ENCODE peak calls at places on chromosome X, in seven cellular contexts. W, E, V, T, O, B and N are unnamed samples.

GRCh38 chrX:3346436-3347329 is at the start of gene MXRA5:
- DNase-seq in E (no peak), W (peak), B (peak), V (no peak), O (no peak), T (peak), N (no peak)

GRCh38 chrX:20664774-20665173 is 398.1 kb upstream of the RPS6KA3 start:
- DNase-seq in V (no peak), B (no peak), E (no peak), T (no peak), O (no peak), W (no peak), N (no peak)

GRCh38 chrX:10254746-10255145 is 98.0 kb downstream of the CLCN4 start:
- DNase-seq in T (no peak), O (no peak), E (no peak), B (no peak), V (no peak), W (peak), N (no peak)

GRCh38 chrX:125953769-125954168 is 212.3 kb downstream of the DCAF12L2 start:
- DNase-seq in O (no peak), W (no peak), B (no peak), E (no peak), T (no peak), V (no peak), N (no peak)

GRCh38 chrX:68691102-68691501 is 43.6 kb downstream of the STARD8 start:
- DNase-seq in T (no peak), V (no peak), O (no peak), B (no peak), E (no peak), W (no peak), N (no peak)

GRCh38 chrX:24334473-24334872 is 20.6 kb upstream of the SUPT20HL2 start:
- DNase-seq in B (no peak), V (no peak), W (no peak), T (no peak), O (no peak), E (peak), N (no peak)

GRCh38 chrX:101803451-101803850 is 128.4 kb downstream of the ZMAT1 start:
- DNase-seq in B (peak), O (no peak), V (no peak), E (no peak), W (no peak), T (no peak), N (no peak)

GRCh38 chrX:47240619-47241018 is 7.8 kb downstream of the USP11 start:
- DNase-seq in W (no peak), O (no peak), T (no peak), B (no peak), V (no peak), E (no peak), N (no peak)

GRCh38 chrX:47143894-47144625 is 442 bp downstream of the NDUFB11 start:
- DNase-seq in B (peak), W (no peak), O (peak), E (peak), V (no peak), T (no peak), N (peak)

GRCh38 chrX:37860731-37861130 is 13.4 kb upstream of the DYNLT3 start:
- DNase-seq in B (no peak), O (no peak), W (no peak), V (no peak), T (no peak), E (no peak), N (no peak)

GRCh38 chrX:78029663-78030062 is 60.2 kb upstream of the PGAM4 start:
- DNase-seq in T (peak), B (peak), E (no peak), O (no peak), V (peak), W (peak), N (no peak)

GRCh38 chrX:44828008-44828605 is 15.7 kb upstream of the DUSP21 start:
- DNase-seq in W (no peak), T (peak), V (no peak), E (peak), O (no peak), B (peak), N (peak)

GRCh38 chrX:68411729-68412128 is 21.6 kb downstream of the OPHN1 start:
- DNase-seq in T (no peak), E (no peak), W (no peak), B (no peak), O (no peak), V (no peak), N (no peak)

GRCh38 chrX:118508690-118509089 is 13.1 kb downstream of the DOCK11 start:
- DNase-seq in E (no peak), V (no peak), W (no peak), O (no peak), T (no peak), B (no peak), N (no peak)

GRCh38 chrX:19776753-19777152 is 110.6 kb downstream of the SH3KBP1 start:
- DNase-seq in E (no peak), B (no peak), W (no peak), T (no peak), O (no peak), V (no peak), N (no peak)

GRCh38 chrX:31397119-31397518 is 325.3 kb upstream of the FTHL17 start:
- DNase-seq in B (peak), W (no peak), V (no peak), E (peak), O (no peak), T (no peak), N (peak)

GRCh38 chrX:16665089-16665488 is 15.1 kb downstream of the S100G start:
- DNase-seq in B (peak), T (no peak), E (peak), V (no peak), O (no peak), W (no peak), N (no peak)

GRCh38 chrX:38437093-38437492 is 84.7 kb downstream of the OTC start:
- DNase-seq in V (no peak), O (no peak), T (no peak), W (no peak), E (peak), B (no peak), N (no peak)

GRCh38 chrX:145475725-145476124 is 228.4 kb downstream of the SPANXN1 start:
- DNase-seq in E (no peak), W (no peak), T (no peak), V (no peak), O (no peak), B (no peak), N (no peak)

GRCh38 chrX:150361777-150362351 is 1.3 kb upstream of the MAMLD1 start:
- DNase-seq in W (peak), T (no peak), V (peak), E (no peak), B (no peak), O (peak), N (no peak)

GRCh38 chrX:68403060-68403459 is 30.2 kb downstream of the OPHN1 start:
- DNase-seq in T (no peak), O (no peak), E (no peak), B (no peak), V (no peak), W (no peak), N (no peak)

GRCh38 chrX:35166023-35166422 is 223.4 kb downstream of the FAM47B start:
- DNase-seq in B (peak), W (no peak), T (no peak), V (no peak), E (no peak), O (no peak), N (no peak)

GRCh38 chrX:37677765-37678164 is 7.8 kb upstream of the XK start:
- DNase-seq in W (no peak), B (no peak), E (no peak), O (no peak), V (no peak), T (no peak), N (no peak)

GRCh38 chrX:50202539-50202938 is 1.7 kb upstream of the AKAP4 start:
- DNase-seq in B (no peak), V (no peak), O (no peak), W (no peak), T (no peak), E (no peak), N (no peak)

GRCh38 chrX:41561045-41561444 is 113.9 kb downstream of the NYX start:
- DNase-seq in T (peak), B (peak), O (no peak), E (peak), W (no peak), V (no peak), N (peak)

GRCh38 chrX:9110808-9111207 is 76.9 kb upstream of the FAM9B start:
- DNase-seq in B (no peak), T (no peak), W (no peak), E (no peak), O (no peak), V (no peak), N (no peak)

GRCh38 chrX:87338510-87338909 is 179.1 kb upstream of the KLHL4 start:
- DNase-seq in B (peak), V (no peak), W (no peak), O (no peak), T (no peak), E (no peak), N (no peak)

GRCh38 chrX:123424546-123424945 is 240.5 kb downstream of the GRIA3 start:
- DNase-seq in V (no peak), E (peak), W (no peak), T (no peak), B (peak), O (no peak), N (peak)

GRCh38 chrX:78116365-78116764 is 12.3 kb downstream of the PGK1 start:
- DNase-seq in O (no peak), T (no peak), W (no peak), B (no peak), E (no peak), V (no peak), N (no peak)

GRCh38 chrX:281166-281999 is at the start of gene PLCXD1:
- DNase-seq in W (no peak), V (peak), O (no peak), E (no peak), B (peak), T (no peak), N (no peak)

GRCh38 chrX:102846544-102847236 is 90.4 kb upstream of the RAB40AL start:
- DNase-seq in O (no peak), W (no peak), T (no peak), V (no peak), B (peak), E (peak), N (no peak)

GRCh38 chrX:74133156-74133796 is 170.7 kb upstream of the ZCCHC13 start:
- DNase-seq in T (peak), E (peak), O (no peak), B (peak), W (peak), V (no peak), N (no peak)

GRCh38 chrX:96140796-96141195 is 543.8 kb upstream of the DIAPH2 start:
- DNase-seq in V (no peak), W (no peak), E (no peak), O (no peak), B (peak), T (no peak), N (no peak)

GRCh38 chrX:13372203-13372980 is 52.5 kb upstream of the ATXN3L start:
- DNase-seq in O (no peak), T (no peak), V (no peak), W (no peak), E (no peak), B (no peak), N (no peak)

GRCh38 chrX:37817579-37817978 is 29.8 kb downstream of the DYNLT3 start:
- DNase-seq in W (no peak), B (no peak), O (no peak), T (no peak), V (no peak), E (no peak), N (no peak)

GRCh38 chrX:134254511-134254910 is 17.5 kb downstream of the CCDC160 start:
- DNase-seq in W (no peak), E (no peak), V (no peak), T (no peak), B (no peak), O (no peak), N (no peak)

GRCh38 chrX:11755724-11756123 is 2.3 kb upstream of the MSL3 start:
- DNase-seq in B (no peak), E (no peak), V (no peak), W (no peak), O (no peak), T (no peak), N (no peak)

GRCh38 chrX:11754958-11755645 is 2.9 kb upstream of the MSL3 start:
- DNase-seq in O (no peak), T (no peak), B (no peak), V (no peak), W (no peak), E (no peak), N (no peak)

GRCh38 chrX:11757729-11758399 is at the start of gene MSL3:
- DNase-seq in V (peak), E (peak), O (peak), W (peak), T (no peak), B (peak), N (no peak)

GRCh38 chrX:11757397-11757728 is 674 bp upstream of the MSL3 start:
- DNase-seq in B (no peak), O (no peak), W (no peak), T (no peak), E (no peak), V (no peak), N (no peak)

GRCh38 chrX:11756354-11757318 is 1.4 kb upstream of the MSL3 start:
- DNase-seq in O (no peak), B (no peak), T (no peak), W (no peak), E (peak), V (no peak), N (no peak)
- H3K4me3 ChIP-seq in O (peak), B (no peak), T (no peak), W (no peak), E (peak), V (no peak), N (no peak)

DNA sequence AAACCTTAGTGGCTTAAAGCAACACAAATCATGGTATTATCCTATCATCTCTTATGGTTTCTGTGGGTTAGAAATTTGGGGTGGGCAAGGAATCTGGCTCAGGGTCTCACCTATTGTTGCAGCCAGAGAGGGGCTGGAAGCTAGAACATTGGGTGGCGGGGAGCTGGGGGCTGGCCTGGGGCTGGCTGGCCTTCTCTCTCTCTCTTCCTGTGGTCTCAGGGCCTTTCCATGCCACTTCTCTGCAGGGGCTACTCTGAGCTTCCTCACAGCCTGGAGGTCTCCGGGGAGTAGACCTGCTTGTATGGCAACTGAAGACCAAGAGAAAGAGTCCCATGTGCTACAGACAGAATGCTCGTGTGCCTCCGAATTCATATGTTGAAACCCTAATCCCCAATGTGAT is 10.7 kb upstream of the XPNPEP2 start:
- DNase-seq in T (no peak), V (no peak), E (no peak), O (peak), B (no peak), W (no peak), N (no peak)
- H3K4me3 ChIP-seq in T (no peak), V (no peak), E (no peak), O (no peak), B (no peak), W (no peak), N (no peak)

GRCh38 chrX:154980330-154981115 is 42.0 kb downstream of the F8 start:
- DNase-seq in O (peak), E (peak), V (peak), T (peak), W (peak), B (peak), N (peak)
- H3K4me3 ChIP-seq in O (peak), E (peak), V (no peak), T (peak), W (peak), B (peak), N (peak)

DNA sequence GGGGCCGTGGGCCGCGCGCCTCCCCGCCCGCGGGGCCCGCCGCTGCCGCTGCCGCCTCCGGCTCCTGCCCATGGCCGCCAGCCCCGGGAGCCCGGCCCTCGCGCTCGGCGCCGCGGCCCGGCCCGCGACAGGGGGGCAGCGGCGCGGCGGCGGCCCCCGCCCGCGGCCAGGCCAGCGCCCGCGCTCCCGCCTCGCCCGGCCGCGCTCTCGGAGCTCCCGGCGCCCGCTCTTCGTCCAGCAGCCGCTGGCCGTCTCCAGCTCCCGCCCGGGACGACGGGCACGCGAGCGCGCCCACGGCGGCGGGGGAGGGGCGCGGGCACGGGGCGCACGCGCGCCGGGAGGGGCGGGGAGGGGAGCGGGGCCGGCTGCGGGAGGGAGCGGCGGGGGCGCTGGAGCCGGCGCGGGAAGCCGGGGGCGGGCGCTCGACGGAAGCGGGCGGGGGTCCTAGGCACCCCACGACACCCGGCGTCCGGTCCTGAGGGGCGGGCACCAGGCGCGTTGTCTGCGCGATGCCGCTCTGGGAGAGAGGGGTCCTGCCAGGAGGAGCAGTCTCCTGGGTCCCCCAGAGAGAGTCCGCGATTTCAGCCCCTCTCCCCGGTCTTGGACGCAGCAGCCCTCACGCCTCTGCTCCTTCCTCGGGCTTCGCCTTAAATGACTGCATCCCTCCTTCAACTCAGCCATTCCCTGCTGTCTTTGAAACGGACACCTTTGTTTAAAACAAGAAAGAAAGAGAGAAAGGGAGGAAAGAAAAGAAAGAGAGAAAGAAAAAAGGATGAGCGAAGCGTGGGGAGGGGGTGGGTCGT is 489 bp upstream of the PDZD4 start:
- DNase-seq in B (no peak), V (no peak), W (no peak), O (no peak), T (no peak), E (no peak), N (no peak)
- H3K4me3 ChIP-seq in B (no peak), V (no peak), W (peak), O (peak), T (no peak), E (no peak), N (no peak)

GRCh38 chrX:143633530-143634372 is 2.1 kb downstream of the SLITRK4 start:
- DNase-seq in E (no peak), O (no peak), T (no peak), W (no peak), B (no peak), V (no peak), N (no peak)

GRCh38 chrX:143634373-143634685 is 1.6 kb downstream of the SLITRK4 start:
- DNase-seq in E (no peak), B (no peak), T (no peak), V (peak), W (no peak), O (no peak), N (no peak)

GRCh38 chrX:143634701-143635442 is 1.0 kb downstream of the SLITRK4 start:
- DNase-seq in T (no peak), E (no peak), O (no peak), B (no peak), W (peak), V (peak), N (no peak)

GRCh38 chrX:143635915-143636314 is at the start of gene SLITRK4:
- DNase-seq in W (peak), O (no peak), T (no peak), B (peak), V (peak), E (no peak), N (no peak)

GRCh38 chrX:143632625-143633387 is 3.1 kb downstream of the SLITRK4 start:
- DNase-seq in E (no peak), O (no peak), W (no peak), T (no peak), B (peak), V (no peak), N (no peak)
- H3K4me3 ChIP-seq in E (no peak), O (peak), W (peak), T (no peak), B (no peak), V (no peak), N (no peak)

GRCh38 chrX:119758682-119759332 is 419 bp downstream of the SOWAHD start:
- DNase-seq in O (no peak), W (peak), E (no peak), V (peak), B (no peak), T (no peak), N (no peak)
- H3K4me3 ChIP-seq in O (peak), W (peak), E (peak), V (peak), B (peak), T (peak), N (peak)

GRCh38 chrX:40147399-40148188 is 49.8 kb upstream of the BCOR start:
- DNase-seq in T (no peak), V (no peak), W (no peak), E (no peak), O (peak), B (no peak), N (no peak)
- H3K4me3 ChIP-seq in T (no peak), V (no peak), W (no peak), E (no peak), O (no peak), B (no peak), N (no peak)